ENCODE peak calls at places on chromosomes 2 and 18, in five cellular contexts. Y is bronchial epithelial cell, G is brain microvascular endothelial cell, U is fibroblast of the aortic adventitia, O is HL-60. E is an unnamed sample.

GRCh38 chr2:26849056-26850001 is 1.4 kb downstream of the DPYSL5 start:
- DNase-seq in U (no peak), G (no peak), Y (no peak), O (no peak), E (no peak)

GRCh38 chr2:153068067-153068466 is 349.6 kb downstream of the ARL6IP6 start:
- DNase-seq in U (no peak), Y (no peak), G (no peak), O (no peak), E (no peak)

GRCh38 chr2:178418426-178418825 is 32.5 kb downstream of the PRKRA start:
- DNase-seq in O (no peak), U (peak; percentile 36), Y (peak; percentile 79), G (no peak), E (no peak)

GRCh38 chr2:151395509-151396374 is 14.0 kb upstream of the RIF1 start:
- DNase-seq in G (no peak), Y (no peak), U (no peak), O (no peak), E (no peak)

GRCh38 chr2:100677611-100678185 is 114.9 kb downstream of the PDCL3 start:
- DNase-seq in O (no peak), U (no peak), G (no peak), Y (no peak), E (no peak)

GRCh38 chr2:32427672-32428622 is 71.1 kb downstream of the BIRC6 start:
- DNase-seq in Y (no peak), O (no peak), G (no peak), U (no peak), E (no peak)

GRCh38 chr2:62340981-62341624 is 145.2 kb downstream of the B3GNT2 start:
- DNase-seq in O (no peak), Y (peak; percentile 38), G (peak; percentile 34), U (peak; percentile 14), E (peak; percentile 34)

GRCh38 chr18:24802439-24802838 is 342.0 kb downstream of the HRH4 start:
- DNase-seq in G (no peak), U (no peak), O (no peak), Y (no peak), E (no peak)

GRCh38 chr2:70901235-70902066 is 34.2 kb upstream of the ATP6V1B1 start:
- DNase-seq in Y (no peak), O (no peak), G (peak; percentile 17), U (peak; percentile 45), E (no peak)

GRCh38 chr2:231370749-231371429 is 24.6 kb upstream of the B3GNT7 start:
- DNase-seq in U (no peak), Y (no peak), O (no peak), G (no peak), E (no peak)

GRCh38 chr2:182767578-182767977 is 51.5 kb downstream of the DNAJC10 start:
- DNase-seq in U (peak; percentile 17), Y (peak; percentile 26), O (no peak), G (peak; percentile 22), E (no peak)

GRCh38 chr18:8513249-8513648 is 96.0 kb upstream of the RAB12 start:
- DNase-seq in G (no peak), U (no peak), O (no peak), Y (no peak), E (no peak)

GRCh38 chr2:25159947-25160346 is 8.4 kb downstream of the POMC start:
- DNase-seq in Y (no peak), G (no peak), O (no peak), U (no peak), E (no peak)

GRCh38 chr18:22214731-22215528 is 45.5 kb downstream of the GATA6 start:
- DNase-seq in U (peak; percentile 75), Y (peak; percentile 80), O (peak; percentile 16), G (no peak), E (no peak)

GRCh38 chr2:139160838-139161237 is 380.6 kb upstream of the NXPH2 start:
- DNase-seq in Y (peak; percentile 45), O (no peak), U (peak; percentile 1), G (no peak), E (no peak)

GRCh38 chr2:146068051-146068450 is 1548.1 kb upstream of the ZEB2 start:
- DNase-seq in O (no peak), U (no peak), G (no peak), Y (no peak), E (no peak)

GRCh38 chr2:27086722-27087446 is at the start of gene KHK:
- DNase-seq in G (no peak), U (no peak), Y (peak; percentile 38), O (no peak), E (no peak)

GRCh38 chr2:19933351-19933981 is 31.7 kb upstream of the TTC32 start:
- DNase-seq in O (no peak), G (peak; percentile 66), U (peak; percentile 67), Y (peak; percentile 94), E (peak; percentile 82)

GRCh38 chr2:220676695-220677094 is 895.4 kb downstream of the EPHA4 start:
- DNase-seq in Y (no peak), G (no peak), O (no peak), U (no peak), E (no peak)

GRCh38 chr2:149613712-149614111 is 26.1 kb upstream of the MMADHC start:
- DNase-seq in U (peak; percentile 52), O (no peak), Y (no peak), G (no peak), E (no peak)

GRCh38 chr2:85411405-85411748 is 1.2 kb upstream of the CAPG start:
- DNase-seq in G (no peak), Y (no peak), O (no peak), U (no peak), E (no peak)

GRCh38 chr2:85413592-85414421 is 3.6 kb upstream of the CAPG start:
- DNase-seq in G (no peak), U (peak; percentile 50), O (no peak), Y (peak; percentile 44), E (no peak)

GRCh38 chr2:85405076-85405402 is 5.1 kb downstream of the CAPG start:
- DNase-seq in U (no peak), O (no peak), G (no peak), Y (no peak), E (no peak)

GRCh38 chr2:85410584-85411404 is 628 bp upstream of the CAPG start:
- DNase-seq in O (no peak), U (no peak), Y (peak; percentile 52), G (no peak), E (no peak)

DNA sequence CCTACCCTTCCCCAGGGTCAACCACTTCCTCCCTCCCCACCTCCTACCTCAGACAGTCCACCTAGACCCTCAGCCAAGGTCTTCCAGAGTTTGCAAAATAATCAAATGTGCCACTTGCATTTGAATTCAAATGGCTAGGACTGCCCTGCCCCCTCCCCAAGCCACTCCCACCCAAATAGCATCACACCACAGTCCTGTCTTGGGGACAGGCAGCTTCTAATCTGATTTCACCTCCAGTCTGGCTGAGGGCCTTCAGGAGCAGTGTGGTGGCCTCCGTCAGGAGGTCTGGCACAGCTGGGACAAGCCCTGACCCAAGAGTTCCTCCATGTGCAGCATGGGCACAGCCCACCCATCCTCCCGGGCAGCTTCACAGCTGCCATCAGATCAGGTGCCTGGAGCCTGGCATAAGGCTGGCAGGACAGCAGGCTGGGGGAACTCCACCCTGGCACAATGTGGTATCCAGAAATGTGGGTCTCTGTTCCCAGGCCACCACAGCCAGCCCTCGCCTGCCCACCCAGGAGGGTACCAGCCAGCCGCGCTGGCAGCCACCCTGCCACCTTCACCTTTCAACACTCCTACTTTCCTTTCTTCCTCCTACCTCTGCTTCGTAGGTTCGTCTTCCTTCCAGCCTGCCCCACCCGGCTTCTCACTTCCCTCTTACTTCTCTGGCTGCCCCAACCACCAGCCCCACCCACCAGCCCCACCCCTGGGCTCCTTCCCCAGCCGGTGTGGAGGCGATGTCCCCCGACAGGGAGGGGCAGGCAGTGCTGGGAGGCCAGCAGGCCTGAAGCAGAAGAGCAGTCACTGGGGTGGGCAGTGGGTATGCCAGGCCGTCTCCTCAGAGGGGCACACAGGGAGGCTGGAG is at the start of gene CAPG:
- DNase-seq in O (peak; percentile 64), U (no peak), Y (peak; percentile 61), G (no peak), E (no peak)
- H3K4me3 ChIP-seq in O (peak within 1 kb of the TSS; percentile 58), U (no peak within 1 kb of the TSS), Y (peak within 1 kb of the TSS; percentile 14), G (no peak within 1 kb of the TSS), E (no peak within 1 kb of the TSS)

DNA sequence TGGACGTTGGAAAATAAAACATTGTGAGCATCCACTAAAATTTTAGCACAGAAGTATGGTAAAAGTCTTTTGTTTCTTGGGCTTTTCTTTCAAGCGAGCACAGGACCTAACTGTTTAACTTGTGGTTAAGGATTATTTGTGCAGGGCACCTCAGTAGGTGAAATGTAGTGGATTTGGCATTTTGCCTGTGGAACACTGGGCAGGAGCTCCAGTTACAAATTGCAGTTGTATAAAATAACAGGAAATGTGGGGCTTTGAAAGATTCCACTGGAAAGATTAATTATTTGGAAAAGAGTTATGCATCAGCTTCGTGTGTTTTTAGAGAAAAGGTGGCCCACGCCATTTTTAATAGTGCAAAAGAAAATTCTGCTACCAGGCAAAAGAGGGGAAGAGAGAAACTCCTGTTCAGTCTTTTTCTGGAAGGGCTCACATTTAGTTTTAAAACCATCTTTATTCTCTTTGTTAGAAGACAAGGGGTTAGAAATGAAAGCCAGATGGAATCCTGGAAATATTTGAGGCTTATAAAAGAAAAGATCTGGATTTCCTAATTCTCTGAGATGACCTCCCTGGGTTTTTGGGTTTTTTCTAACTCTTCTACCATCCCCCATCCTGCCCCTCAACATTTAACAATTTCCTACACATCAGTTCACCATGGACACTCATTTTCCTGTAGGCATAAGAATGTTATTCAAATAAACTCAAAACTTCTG is 144.3 kb upstream of the SERTAD2 start:
- DNase-seq in Y (peak; percentile 60), O (no peak), U (peak; percentile 55), G (no peak), E (peak; percentile 61)
- H3K4me3 ChIP-seq in Y (no peak overlapping the region), O (no peak overlapping the region), U (no peak overlapping the region), G (no peak overlapping the region), E (no peak overlapping the region)

DNA sequence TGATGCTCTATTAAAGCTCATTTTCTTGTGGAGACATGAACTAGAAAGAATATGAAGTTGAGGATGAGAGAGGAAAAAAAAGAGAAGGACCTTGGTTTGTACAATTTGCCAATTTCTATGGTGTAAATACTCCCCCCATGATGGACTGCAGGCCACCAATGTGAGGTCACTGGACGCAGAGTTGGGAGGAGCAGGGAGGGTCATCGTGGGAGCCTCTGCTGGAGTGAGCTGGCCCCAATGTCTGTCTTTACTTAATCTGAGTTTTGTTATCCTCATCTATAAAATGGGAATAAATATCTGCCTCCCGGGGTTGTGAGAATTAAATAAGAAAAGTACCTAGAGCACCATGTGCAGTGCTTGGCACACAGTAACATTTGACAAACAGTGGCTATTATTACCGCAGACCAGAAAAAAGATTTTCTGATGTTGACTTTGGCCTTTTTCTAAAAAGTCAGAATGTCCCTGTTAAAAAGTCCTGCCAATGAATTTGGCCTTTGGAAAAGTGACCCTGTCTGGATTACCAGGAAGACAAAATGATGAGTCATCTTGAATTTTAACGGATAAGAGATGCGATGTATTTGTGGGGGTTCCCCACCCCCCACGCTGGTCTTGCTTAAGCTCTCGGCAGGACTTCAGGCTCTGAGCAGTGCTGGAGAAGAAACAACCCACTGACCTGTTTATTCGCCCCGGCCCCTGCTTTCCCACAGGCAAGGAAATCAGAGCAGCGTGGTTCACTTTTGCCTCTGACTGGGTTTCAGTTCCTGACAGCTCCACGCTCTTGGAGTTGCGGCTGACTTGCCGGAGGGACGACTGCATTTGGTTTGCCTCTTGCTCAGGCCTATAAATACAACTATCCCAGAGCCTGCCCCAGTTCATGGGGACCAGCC is 50.3 kb upstream of the FOSL2 start:
- DNase-seq in U (peak; percentile 92), Y (peak; percentile 23), G (peak; percentile 88), O (no peak), E (no peak)
- H3K4me3 ChIP-seq in U (no peak overlapping the region), Y (no peak overlapping the region), G (no peak overlapping the region), O (no peak overlapping the region), E (no peak overlapping the region)

DNA sequence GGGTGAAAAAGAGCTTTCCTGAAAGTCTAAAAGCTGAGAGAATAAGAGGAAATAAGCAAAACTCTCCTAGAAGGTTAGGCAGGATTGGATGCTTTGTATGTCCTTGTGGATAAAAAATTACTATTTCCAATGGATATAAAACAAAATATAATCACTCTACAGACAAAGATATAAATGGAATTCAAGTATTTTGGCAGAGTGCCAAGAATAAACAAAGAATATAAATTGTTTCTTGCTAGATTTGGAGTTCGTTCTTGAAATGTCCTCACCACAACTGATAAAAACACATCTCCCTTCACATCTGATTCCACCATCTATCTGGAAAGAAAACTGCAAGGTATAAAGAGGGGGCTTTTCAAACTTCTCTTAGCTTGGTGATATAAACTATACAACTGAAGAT is 13.3 kb downstream of the SULT1C3 start:
- DNase-seq in U (peak; percentile 47), G (no peak), Y (no peak), O (no peak), E (no peak)
- H3K4me3 ChIP-seq in U (no peak overlapping the region), G (no peak overlapping the region), Y (no peak overlapping the region), O (no peak overlapping the region), E (no peak overlapping the region)

E was measured in kidney epithelial cell.